ENCODE peak calls at places on chromosomes 12 and 14, in four cellular contexts. T, P, J and X are unnamed samples.

GRCh38 chr12:76855266-76855665 is 23.6 kb downstream of the CSRP2 start:
- DNase-seq in J (no peak), T (no peak), P (no peak), X (no peak)

GRCh38 chr12:28390716-28391452 is 200.6 kb downstream of the CCDC91 start:
- DNase-seq in J (peak), T (no peak), P (peak), X (peak)

GRCh38 chr14:24535737-24536136 is 27.7 kb upstream of the CMA1 start:
- DNase-seq in T (no peak), J (no peak), P (no peak), X (no peak)

GRCh38 chr14:81710232-81710845 is 176.7 kb upstream of the SEL1L start:
- DNase-seq in J (no peak), P (peak), T (no peak), X (peak)

GRCh38 chr12:8088574-8088973 is 6.5 kb downstream of the NECAP1 start:
- DNase-seq in T (peak), P (no peak), J (no peak), X (no peak)

GRCh38 chr12:123364532-123365140 is at the start of gene SBNO1:
- DNase-seq in P (peak), T (peak), J (peak), X (peak)

GRCh38 chr12:46133751-46134150 is 135.1 kb downstream of the SLC38A1 start:
- DNase-seq in J (no peak), T (no peak), P (peak), X (peak)

GRCh38 chr12:131366261-131366871 is 344.5 kb upstream of the SFSWAP start:
- DNase-seq in J (no peak), T (no peak), P (no peak), X (no peak)

GRCh38 chr12:997505-997904 is 6.5 kb downstream of the ERC1 start:
- DNase-seq in J (no peak), P (no peak), T (no peak), X (no peak)

GRCh38 chr14:32230181-32230580 is 27.1 kb upstream of the RNU6-8 start:
- DNase-seq in J (no peak), P (peak), T (no peak), X (peak)

GRCh38 chr14:53354331-53354730 is 201.2 kb upstream of the DDHD1 start:
- DNase-seq in T (no peak), J (no peak), P (no peak), X (peak)

GRCh38 chr12:31558521-31558920 is 32.4 kb downstream of the DENND5B start:
- DNase-seq in J (no peak), P (peak), T (no peak), X (peak)

GRCh38 chr14:50545618-50546017 is 13.2 kb upstream of the MAP4K5 start:
- DNase-seq in P (no peak), J (no peak), T (no peak), X (no peak)

GRCh38 chr12:87812030-87812429 is 217.2 kb downstream of the C12orf50 start:
- DNase-seq in P (peak), T (no peak), J (no peak), X (peak)

GRCh38 chr12:123200414-123200813 is 32.5 kb downstream of the MPHOSPH9 start:
- DNase-seq in J (no peak), P (no peak), T (no peak), X (no peak)

GRCh38 chr14:58749066-58749669 is 111.4 kb downstream of the DACT1 start:
- DNase-seq in P (peak), T (no peak), J (peak), X (peak)

GRCh38 chr12:55842681-55843429 is at the start of gene MMP19:
- DNase-seq in T (no peak), P (peak), J (peak), X (peak)

GRCh38 chr12:14913381-14913781 is 25.0 kb downstream of the ERP27 start:
- DNase-seq in P (no peak), T (no peak), J (no peak), X (peak)

GRCh38 chr12:107377596-107378385 is 284.4 kb upstream of the CRY1 start:
- DNase-seq in P (no peak), J (no peak), T (no peak), X (peak)

GRCh38 chr14:73712071-73712506 is 2.1 kb downstream of the PNMA1 start:
- DNase-seq in P (peak), J (no peak), T (no peak), X (peak)
- H3K4me3 ChIP-seq in P (peak), J (peak), T (peak), X (peak)

GRCh38 chr12:62600038-62600437 is 133.4 kb downstream of the MON2 start:
- DNase-seq in P (peak), J (no peak), T (no peak), X (no peak)
- TF ChIP-seq CTCF in P (peak), J (peak), T (peak), X (peak)

GRCh38 chr14:33386771-33387170 is 448.1 kb downstream of the NPAS3 start:
- DNase-seq in J (peak), T (no peak), P (no peak), X (no peak)
- H3K4me3 ChIP-seq in J (no peak), T (no peak), P (no peak), X (no peak)

DNA sequence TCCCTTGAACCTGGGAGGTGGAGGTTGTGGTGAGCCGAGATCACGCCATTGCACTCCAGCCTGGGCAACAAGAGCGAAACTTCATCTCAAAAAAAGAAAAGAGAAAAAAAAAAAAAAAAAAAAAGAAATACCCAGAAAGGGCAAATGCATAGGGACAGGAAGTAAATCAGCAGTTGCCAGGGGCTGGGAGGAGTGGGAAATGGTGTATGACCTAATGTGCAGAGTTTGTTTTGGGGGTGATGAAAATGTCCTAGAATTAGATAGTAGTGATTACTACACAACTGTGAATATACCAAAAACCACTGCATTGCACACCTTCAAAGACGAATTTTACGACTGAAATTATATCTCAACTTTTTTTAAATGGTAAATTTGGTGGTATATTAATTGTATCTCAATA is 20.4 kb downstream of the DUSP16 start:
- DNase-seq in P (no peak), J (no peak), T (no peak), X (no peak)
- TF ChIP-seq CTCF in P (no peak), J (no peak), T (no peak), X (no peak)

GRCh38 chr12:9740109-9740750 is 7.3 kb upstream of the CLECL1 start:
- DNase-seq in T (peak), P (no peak), J (no peak), X (no peak)

GRCh38 chr12:9735601-9736000 is 2.7 kb upstream of the CLECL1 start:
- DNase-seq in J (no peak), T (no peak), P (no peak), X (no peak)

GRCh38 chr12:9741726-9742125 is 8.8 kb upstream of the CLECL1 start:
- DNase-seq in P (no peak), T (peak), J (no peak), X (no peak)

GRCh38 chr12:9732966-9733461 is at the start of gene CLECL1:
- DNase-seq in J (no peak), P (no peak), T (no peak), X (no peak)

GRCh38 chr12:9736931-9737705 is 4.2 kb upstream of the CLECL1 start:
- DNase-seq in P (no peak), J (no peak), T (no peak), X (no peak)
- H3K4me3 ChIP-seq in P (no peak), J (no peak), T (no peak), X (no peak)

GRCh38 chr14:103578401-103579075 is 15.8 kb downstream of the COA8 start:
- DNase-seq in P (no peak), T (no peak), J (no peak), X (no peak)
- TF ChIP-seq CTCF in P (no peak), T (no peak), J (no peak), X (no peak)

GRCh38 chr12:13534645-13535398 is 338.3 kb downstream of the EMP1 start:
- DNase-seq in P (peak), J (peak), T (peak), X (peak)
- H3K4me3 ChIP-seq in P (no peak), J (peak), T (no peak), X (peak)